ENCODE peak calls at places on chromosome 19, in five cellular contexts. G is A172; D is effector memory CD8-positive, alpha-beta T cell; I is NCI-H510A treated with DMSO at 0.1 percent for 48 hours; F is CD8-positive, alpha-beta memory T cell. Z is an unnamed sample.

GRCh38 chr19:8397746-8398721 is 7.9 kb downstream of the RAB11B start:
- DNase-seq in G (no peak), D (no peak), I (no peak), F (no peak), Z (no peak)

GRCh38 chr19:50602935-50603334 is 34.7 kb upstream of the LRRC4B start:
- DNase-seq in G (no peak), D (no peak), I (no peak), F (no peak), Z (no peak)

GRCh38 chr19:14479985-14480694 is 5.0 kb upstream of the PTGER1 start:
- DNase-seq in G (no peak), D (peak; percentile 81), I (no peak), F (peak; percentile 60), Z (peak; percentile 57)

GRCh38 chr19:46487802-46488445 is 7.7 kb downstream of the PNMA8B start:
- DNase-seq in G (peak; percentile 36), D (peak; percentile 82), I (peak; percentile 64), F (peak; percentile 61), Z (peak; percentile 48)

GRCh38 chr19:54415208-54415900 is at the start of gene TTYH1:
- DNase-seq in G (no peak), D (no peak), I (no peak), F (no peak), Z (peak; percentile 29)

GRCh38 chr19:51366999-51367564 is 894 bp upstream of the ETFB start:
- DNase-seq in G (no peak), D (peak; percentile 47), I (no peak), F (peak; percentile 31), Z (peak; percentile 67)

GRCh38 chr19:45645068-45645630 is 6.0 kb upstream of the EML2 start:
- DNase-seq in G (no peak), D (no peak), I (no peak), F (no peak), Z (no peak)

GRCh38 chr19:29484876-29485275 is 40.9 kb upstream of the VSTM2B start:
- DNase-seq in G (no peak), D (no peak), I (no peak), F (no peak), Z (no peak)

GRCh38 chr19:12567951-12568350 is 16.7 kb upstream of the ZNF564 start:
- DNase-seq in G (no peak), D (no peak), I (no peak), F (no peak), Z (no peak)

GRCh38 chr19:49712397-49712859 is 21.5 kb downstream of the CPT1C start:
- DNase-seq in G (peak; percentile 85), D (no peak), I (no peak), F (no peak), Z (no peak)

GRCh38 chr19:17125052-17125727 is 49.6 kb downstream of the MYO9B start:
- DNase-seq in G (no peak), D (no peak), I (no peak), F (no peak), Z (no peak)

GRCh38 chr19:10797078-10797477 is 38.9 kb downstream of the TMED1 start:
- DNase-seq in G (no peak), D (peak; percentile 77), I (no peak), F (peak; percentile 62), Z (no peak)

GRCh38 chr19:42563352-42564210 is 31.1 kb downstream of the CEACAM8 start:
- DNase-seq in G (peak; percentile 61), D (peak; percentile 7), I (peak; percentile 28), F (no peak), Z (peak; percentile 36)

GRCh38 chr19:48513289-48514122 is 1.9 kb upstream of the LMTK3 start:
- DNase-seq in G (peak; percentile 50), D (peak; percentile 64), I (peak; percentile 60), F (peak; percentile 59), Z (peak; percentile 60)

GRCh38 chr19:16293133-16294085 is 31.2 kb upstream of the KLF2 start:
- DNase-seq in G (peak; percentile 92), D (no peak), I (no peak), F (no peak), Z (no peak)

GRCh38 chr19:1874554-1875185 is 10.6 kb downstream of the ABHD17A start:
- DNase-seq in G (no peak), D (peak; percentile 34), I (no peak), F (no peak), Z (no peak)

GRCh38 chr19:35004517-35005255 is 4.6 kb downstream of the GRAMD1A start:
- DNase-seq in G (no peak), D (no peak), I (no peak), F (no peak), Z (no peak)

GRCh38 chr19:35348909-35349611 is 1.4 kb downstream of the FFAR1 start:
- DNase-seq in G (no peak), D (no peak), I (no peak), F (no peak), Z (no peak)

GRCh38 chr19:43432866-43433673 is 18.4 kb downstream of the TEX101 start:
- DNase-seq in G (peak; percentile 80), D (peak; percentile 68), I (peak; percentile 10), F (peak; percentile 55), Z (peak; percentile 36)

GRCh38 chr19:30649934-30650614 is 277.9 kb downstream of the ZNF536 start:
- DNase-seq in G (peak; percentile 37), D (no peak), I (peak; percentile 7), F (no peak), Z (no peak)

GRCh38 chr19:3849092-3849491 is 19.7 kb downstream of the ZFR2 start:
- DNase-seq in G (peak; percentile 71), D (peak; percentile 52), I (peak; percentile 30), F (peak; percentile 36), Z (peak; percentile 21)

GRCh38 chr19:29517946-29518345 is 7.8 kb upstream of the VSTM2B start:
- DNase-seq in G (no peak), D (no peak), I (no peak), F (no peak), Z (no peak)

GRCh38 chr19:13149628-13150186 is 468 bp downstream of the STX10 start:
- DNase-seq in G (no peak), D (no peak), I (peak; percentile 35), F (no peak), Z (peak; percentile 28)

GRCh38 chr19:29851769-29852521 is 40.2 kb downstream of the CCNE1 start:
- DNase-seq in G (no peak), D (no peak), I (no peak), F (no peak), Z (no peak)

GRCh38 chr19:13055213-13056051 is 47.2 kb downstream of the LYL1 start:
- DNase-seq in G (peak; percentile 87), D (no peak), I (no peak), F (no peak), Z (no peak)

GRCh38 chr19:19138110-19138981 is at the start of gene TMEM161A:
- DNase-seq in G (peak; percentile 98), D (peak; percentile 96), I (peak; percentile 97), F (peak; percentile 90), Z (peak; percentile 91)

GRCh38 chr19:42282036-42282762 is 13.1 kb downstream of the CIC start:
- DNase-seq in G (peak; percentile 33), D (no peak), I (no peak), F (no peak), Z (no peak)

GRCh38 chr19:11737964-11738745 is 591 bp downstream of the ZNF823 start:
- DNase-seq in G (peak; percentile 30), D (peak; percentile 15), I (peak; percentile 12), F (peak; percentile 21), Z (peak; percentile 31)

GRCh38 chr19:45971260-45971902 is 2.3 kb downstream of the NOVA2 start:
- DNase-seq in G (no peak), D (no peak), I (no peak), F (no peak), Z (no peak)

GRCh38 chr19:29549105-29550070 is 23.6 kb downstream of the VSTM2B start:
- DNase-seq in G (no peak), D (no peak), I (no peak), F (no peak), Z (no peak)

GRCh38 chr19:5947435-5947834 is 30.5 kb downstream of the RANBP3 start:
- DNase-seq in G (no peak), D (no peak), I (no peak), F (no peak), Z (no peak)

GRCh38 chr19:50387176-50387867 is 3.2 kb downstream of the POLD1 start:
- DNase-seq in G (no peak), D (no peak), I (no peak), F (no peak), Z (no peak)

GRCh38 chr19:57778358-57778757 is 8.9 kb downstream of the ZNF586 start:
- DNase-seq in G (no peak), D (no peak), I (no peak), F (no peak), Z (no peak)

GRCh38 chr19:47895165-47895782 is 9.2 kb upstream of the SULT2A1 start:
- DNase-seq in G (no peak), D (no peak), I (no peak), F (no peak), Z (no peak)

GRCh38 chr19:18883530-18884304 is 12.2 kb downstream of the CERS1 start:
- DNase-seq in G (no peak), D (no peak), I (no peak), F (no peak), Z (no peak)

GRCh38 chr19:33758541-33759013 is 38.1 kb upstream of the KCTD15 start:
- DNase-seq in G (peak; percentile 70), D (no peak), I (no peak), F (no peak), Z (no peak)

GRCh38 chr19:15623711-15624318 is 8.8 kb downstream of the CYP4F8 start:
- DNase-seq in G (no peak), D (no peak), I (no peak), F (no peak), Z (no peak)

GRCh38 chr19:4977299-4978174 is 8.6 kb downstream of the KDM4B start:
- DNase-seq in G (peak; percentile 92), D (no peak), I (no peak), F (no peak), Z (peak; percentile 60)